ENCODE peak calls at places on chromosomes 6 and 20, in five cellular contexts. G is D341Med; F is type B pancreatic cell; T is NCI-H1105 treated with DMSO at 0.1 percent for 48 hours; Q is stimulated activated CD4-positive, alpha-beta T cell treated with anti-CD3 and anti-CD28 coated beads, Interleukin-4, amount 100 ng/mL, for 1 hour. B is an unnamed sample.

GRCh38 chr6:44920952-44921491 is 407.1 kb upstream of the RUNX2 start:
- DNase-seq in G (no peak), F (no peak), T (no peak), Q (no peak), B (no peak)

GRCh38 chr6:83518946-83519489 is 6.7 kb downstream of the PRSS35 start:
- DNase-seq in G (peak; percentile 24), F (no peak), T (peak; percentile 1), Q (no peak), B (no peak)

GRCh38 chr6:15945593-15946159 is 183.2 kb upstream of the MYLIP start:
- DNase-seq in G (no peak), F (no peak), T (no peak), Q (no peak), B (no peak)

GRCh38 chr6:15026832-15027231 is 219.0 kb upstream of the JARID2 start:
- DNase-seq in G (no peak), F (no peak), T (no peak), Q (no peak), B (no peak)

GRCh38 chr6:168038576-168039140 is 40.4 kb downstream of the FRMD1 start:
- DNase-seq in G (no peak), F (no peak), T (no peak), Q (no peak), B (no peak)

GRCh38 chr6:3276174-3277167 is 17.7 kb downstream of the PSMG4 start:
- DNase-seq in G (no peak), F (no peak), T (no peak), Q (no peak), B (no peak)

GRCh38 chr20:43723194-43723593 is 3.6 kb downstream of the GTSF1L start:
- DNase-seq in G (no peak), F (no peak), T (no peak), Q (no peak), B (no peak)

GRCh38 chr6:117266267-117266797 is 974 bp downstream of the VGLL2 start:
- DNase-seq in G (no peak), F (no peak), T (no peak), Q (no peak), B (no peak)

GRCh38 chr6:13762648-13763441 is 51.2 kb upstream of the RANBP9 start:
- DNase-seq in G (no peak), F (no peak), T (no peak), Q (no peak), B (no peak)

GRCh38 chr6:25122622-25123237 is 156.4 kb upstream of the CARMIL1 start:
- DNase-seq in G (no peak), F (no peak), T (no peak), Q (no peak), B (no peak)

GRCh38 chr6:168529214-168529613 is 88.2 kb downstream of the SMOC2 start:
- DNase-seq in G (no peak), F (no peak), T (no peak), Q (no peak), B (no peak)

GRCh38 chr6:24520929-24521546 is 26.3 kb downstream of the ALDH5A1 start:
- DNase-seq in G (peak; percentile 81), F (no peak), T (peak; percentile 15), Q (peak; percentile 42), B (peak; percentile 58)

GRCh38 chr20:10984294-10984693 is 310.5 kb upstream of the JAG1 start:
- DNase-seq in G (no peak), F (no peak), T (no peak), Q (no peak), B (no peak)

GRCh38 chr20:22464312-22465003 is 119.9 kb downstream of the FOXA2 start:
- DNase-seq in G (no peak), F (no peak), T (no peak), Q (no peak), B (no peak)

GRCh38 chr6:156719720-156720563 is 57.2 kb upstream of the ARID1B start:
- DNase-seq in G (peak; percentile 25), F (peak; percentile 79), T (no peak), Q (peak; percentile 73), B (peak; percentile 85)

GRCh38 chr20:53900380-53900999 is 169.9 kb downstream of the BCAS1 start:
- DNase-seq in G (no peak), F (no peak), T (no peak), Q (no peak), B (no peak)

GRCh38 chr20:60820149-60820548 is 431.9 kb upstream of the CDH4 start:
- DNase-seq in G (no peak), F (no peak), T (no peak), Q (no peak), B (no peak)

GRCh38 chr6:15322781-15323536 is 77.1 kb downstream of the JARID2 start:
- DNase-seq in G (no peak), F (no peak), T (no peak), Q (no peak), B (no peak)

GRCh38 chr20:49318430-49319203 is 40.8 kb upstream of the ZNFX1 start:
- DNase-seq in G (peak; percentile 65), F (no peak), T (peak; percentile 8), Q (no peak), B (no peak)

GRCh38 chr6:39899540-39900295 is 34.5 kb downstream of the MOCS1 start:
- DNase-seq in G (no peak), F (no peak), T (no peak), Q (no peak), B (no peak)

GRCh38 chr6:169250660-169251059 is 3.0 kb downstream of the THBS2 start:
- DNase-seq in G (no peak), F (no peak), T (no peak), Q (no peak), B (no peak)

GRCh38 chr20:6008254-6008653 is 45.6 kb downstream of the LRRN4 start:
- DNase-seq in G (no peak), F (no peak), T (no peak), Q (no peak), B (no peak)

GRCh38 chr6:11585426-11586016 is 48.0 kb downstream of the TMEM170B start:
- DNase-seq in G (no peak), F (no peak), T (peak; percentile 59), Q (no peak), B (no peak)

GRCh38 chr20:3203315-3204123 is 963 bp downstream of the DDRGK1 start:
- DNase-seq in G (peak; percentile 50), F (no peak), T (peak; percentile 69), Q (peak; percentile 19), B (no peak)

GRCh38 chr6:156395276-156395675 is 381.9 kb upstream of the ARID1B start:
- DNase-seq in G (no peak), F (no peak), T (no peak), Q (peak; percentile 53), B (peak; percentile 76)

GRCh38 chr20:31573555-31574295 is 31.4 kb upstream of the ID1 start:
- DNase-seq in G (no peak), F (no peak), T (peak; percentile 91), Q (no peak), B (no peak)

GRCh38 chr6:87407531-87407895 is 259 bp upstream of the CFAP206 start:
- DNase-seq in G (no peak), F (no peak), T (peak; percentile 74), Q (no peak), B (peak; percentile 39)

GRCh38 chr20:12171927-12172581 is 254.4 kb downstream of the BTBD3 start:
- DNase-seq in G (no peak), F (no peak), T (peak; percentile 95), Q (no peak), B (no peak)

GRCh38 chr20:23350855-23351838 is 556 bp downstream of the NXT1 start:
- DNase-seq in G (peak; percentile 46), F (no peak), T (peak; percentile 52), Q (peak; percentile 66), B (peak; percentile 70)

GRCh38 chr20:37538003-37538402 is 10.3 kb upstream of the BLCAP start:
- DNase-seq in G (no peak), F (peak; percentile 13), T (no peak), Q (no peak), B (no peak)